ENCODE peak calls at places on chromosomes 1 and 21, in nine cellular contexts. U is lung, F is mammary epithelial cell, A is left ventricle myocardium inferior, C is fibroblast of mammary gland, Y is kidney epithelial cell, T is tibial artery, M is BE2C, B is foreskin fibroblast. Z is an unnamed sample.

GRCh38 chr1:235515844-235516512 is 11.7 kb upstream of the B3GALNT2 start:
- DNase-seq in U (no peak), F (no peak), A (no peak), C (no peak), Y (no peak), T (no peak), M (no peak), B (no peak), Z (no peak)

GRCh38 chr1:45752441-45753052 is 2.1 kb upstream of the IPP start:
- DNase-seq in U (no peak), F (peak; percentile 40), A (no peak), C (peak; percentile 45), Y (no peak), T (no peak), M (no peak), B (peak; percentile 65), Z (peak; percentile 37)

GRCh38 chr1:233569636-233570035 is 44.3 kb upstream of the KCNK1 start:
- DNase-seq in U (no peak), F (peak; percentile 8), A (no peak), C (peak; percentile 27), Y (no peak), T (no peak), M (no peak), B (peak; percentile 8), Z (peak; percentile 36)

GRCh38 chr1:64765826-64766225 is 21.0 kb downstream of the RAVER2 start:
- DNase-seq in U (no peak), F (no peak), A (no peak), C (no peak), Y (no peak), T (no peak), M (no peak), B (no peak), Z (no peak)

GRCh38 chr1:68232354-68233148 is at the start of gene WLS:
- DNase-seq in U (peak; percentile 73), F (peak; percentile 70), A (peak; percentile 82), C (peak; percentile 78), Y (no peak), T (peak; percentile 90), M (peak; percentile 74), B (peak; percentile 93), Z (peak; percentile 80)

GRCh38 chr1:155531624-155532023 is 31.0 kb downstream of the ASH1L start:
- DNase-seq in U (no peak), F (no peak), A (no peak), C (no peak), Y (no peak), T (no peak), M (no peak), B (no peak), Z (peak; percentile 68)

GRCh38 chr1:64474639-64475038 is 4.7 kb downstream of the CACHD1 start:
- DNase-seq in U (peak; percentile 65), F (peak; percentile 43), A (peak; percentile 53), C (no peak), Y (no peak), T (peak; percentile 68), M (peak; percentile 66), B (peak; percentile 65), Z (peak; percentile 13)

GRCh38 chr1:173870252-173871075 is 2.3 kb downstream of the ZBTB37 start:
- DNase-seq in U (no peak), F (no peak), A (no peak), C (no peak), Y (no peak), T (no peak), M (peak; percentile 31), B (no peak), Z (no peak)

GRCh38 chr1:41810446-41810845 is 108.3 kb downstream of the HIVEP3 start:
- DNase-seq in U (no peak), F (peak; percentile 27), A (no peak), C (peak; percentile 55), Y (no peak), T (no peak), M (no peak), B (peak; percentile 72), Z (peak; percentile 67)

GRCh38 chr21:26461500-26461899 is 111.6 kb downstream of the CYYR1 start:
- DNase-seq in U (no peak), F (peak; percentile 21), A (no peak), C (no peak), Y (no peak), T (no peak), M (no peak), B (no peak), Z (no peak)

GRCh38 chr1:94654031-94654430 is 112.5 kb upstream of the F3 start:
- DNase-seq in U (peak; percentile 29), F (peak; percentile 65), A (no peak), C (no peak), Y (peak; percentile 77), T (no peak), M (no peak), B (peak; percentile 41), Z (no peak)

GRCh38 chr1:93056214-93056613 is 22.9 kb upstream of the MTF2 start:
- DNase-seq in U (no peak), F (peak; percentile 32), A (no peak), C (peak; percentile 47), Y (no peak), T (no peak), M (no peak), B (peak; percentile 64), Z (peak; percentile 43)

DNA sequence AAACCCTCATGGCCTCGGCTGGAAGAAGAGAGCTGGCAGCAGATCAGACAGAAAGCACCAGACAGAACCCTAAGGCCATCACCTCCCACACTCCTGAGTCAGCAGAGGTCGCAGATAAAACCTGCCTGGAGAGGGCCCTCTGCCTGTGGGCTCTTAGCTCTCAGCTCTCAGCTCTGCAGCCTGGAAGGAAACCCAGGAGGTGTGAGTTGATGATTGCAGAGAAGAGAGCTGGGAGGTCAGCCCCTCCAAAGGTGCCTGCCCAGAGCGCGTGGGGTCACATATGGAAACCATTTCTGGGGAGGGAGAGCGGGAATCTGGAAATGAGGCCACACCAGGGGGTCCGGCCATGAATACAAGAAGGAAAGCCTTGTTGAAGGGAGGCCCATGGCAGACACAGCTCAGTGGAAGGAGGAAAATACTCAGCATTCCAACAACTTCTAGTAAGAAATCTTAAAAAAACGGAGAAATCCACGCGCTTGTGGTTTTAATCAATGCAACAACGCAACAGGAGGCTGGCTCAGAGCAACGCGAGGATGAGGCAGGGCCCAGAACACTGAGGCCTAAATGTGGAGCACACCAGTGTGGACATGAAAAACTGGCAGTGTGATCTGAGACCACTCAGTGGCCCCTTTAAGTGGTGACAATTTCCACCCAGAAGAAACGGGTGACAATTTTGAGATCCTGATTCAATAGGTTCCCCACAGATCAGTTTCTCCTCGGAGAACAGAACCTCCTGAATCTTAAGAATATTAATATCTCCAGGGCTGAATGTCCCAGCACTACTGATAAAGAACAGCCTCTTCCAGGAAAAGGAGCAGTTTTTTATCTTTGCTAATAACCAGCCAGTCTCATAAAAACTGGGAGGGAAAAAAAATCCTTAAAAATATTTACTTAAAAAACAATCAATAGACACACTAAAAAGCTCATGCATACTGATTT is 45.7 kb downstream of the PSMG1 start:
- DNase-seq in U (no peak), F (peak; percentile 51), A (no peak), C (peak; percentile 25), Y (no peak), T (no peak), M (peak; percentile 51), B (peak; percentile 74), Z (peak; percentile 63)
- TF ChIP-seq CTCF in U (no peak), F (peak; percentile 10), A (no peak), C (no peak), Y (no peak), T (no peak), M (peak; percentile 25), B (no peak), Z (no peak)

GRCh38 chr1:97094257-97094972 is 372.8 kb downstream of the PTBP2 start:
- DNase-seq in U (no peak), F (peak; percentile 89), A (no peak), C (peak; percentile 60), Y (peak; percentile 28), T (no peak), M (no peak), B (peak; percentile 74), Z (peak; percentile 96)
- H3K4me3 ChIP-seq in U (no peak overlapping the region), F (no peak overlapping the region), A (no peak overlapping the region), C (no peak overlapping the region), Y (no peak overlapping the region), T (no peak overlapping the region), M (no peak overlapping the region), B (no peak overlapping the region), Z (no peak overlapping the region)

GRCh38 chr1:210291786-210292275 is 36.9 kb upstream of the HHAT start:
- DNase-seq in U (no peak), F (no peak), A (no peak), C (peak; percentile 86), Y (no peak), T (no peak), M (no peak), B (peak; percentile 91), Z (peak; percentile 87)

GRCh38 chr1:210294991-210295773 is 33.5 kb upstream of the HHAT start:
- DNase-seq in U (no peak), F (peak; percentile 4), A (peak; percentile 69), C (peak; percentile 55), Y (no peak), T (no peak), M (peak; percentile 83), B (peak; percentile 83), Z (peak; percentile 43)

GRCh38 chr1:210293191-210293607 is 35.5 kb upstream of the HHAT start:
- DNase-seq in U (peak; percentile 36), F (no peak), A (peak; percentile 76), C (peak; percentile 95), Y (no peak), T (peak; percentile 88), M (no peak), B (peak; percentile 87), Z (peak; percentile 100)

GRCh38 chr1:210291088-210291487 is 37.6 kb upstream of the HHAT start:
- DNase-seq in U (no peak), F (no peak), A (no peak), C (no peak), Y (no peak), T (no peak), M (no peak), B (peak; percentile 17), Z (no peak)

GRCh38 chr1:210292276-210292851 is 36.3 kb upstream of the HHAT start:
- DNase-seq in U (peak; percentile 79), F (peak; percentile 26), A (peak; percentile 64), C (no peak), Y (no peak), T (peak; percentile 79), M (peak; percentile 82), B (peak; percentile 81), Z (no peak)
- TF ChIP-seq CTCF in U (no peak), F (no peak), A (peak; percentile 54), C (no peak), Y (peak; percentile 37), T (no peak), M (peak; percentile 42), B (peak; percentile 25), Z (no peak)

DNA sequence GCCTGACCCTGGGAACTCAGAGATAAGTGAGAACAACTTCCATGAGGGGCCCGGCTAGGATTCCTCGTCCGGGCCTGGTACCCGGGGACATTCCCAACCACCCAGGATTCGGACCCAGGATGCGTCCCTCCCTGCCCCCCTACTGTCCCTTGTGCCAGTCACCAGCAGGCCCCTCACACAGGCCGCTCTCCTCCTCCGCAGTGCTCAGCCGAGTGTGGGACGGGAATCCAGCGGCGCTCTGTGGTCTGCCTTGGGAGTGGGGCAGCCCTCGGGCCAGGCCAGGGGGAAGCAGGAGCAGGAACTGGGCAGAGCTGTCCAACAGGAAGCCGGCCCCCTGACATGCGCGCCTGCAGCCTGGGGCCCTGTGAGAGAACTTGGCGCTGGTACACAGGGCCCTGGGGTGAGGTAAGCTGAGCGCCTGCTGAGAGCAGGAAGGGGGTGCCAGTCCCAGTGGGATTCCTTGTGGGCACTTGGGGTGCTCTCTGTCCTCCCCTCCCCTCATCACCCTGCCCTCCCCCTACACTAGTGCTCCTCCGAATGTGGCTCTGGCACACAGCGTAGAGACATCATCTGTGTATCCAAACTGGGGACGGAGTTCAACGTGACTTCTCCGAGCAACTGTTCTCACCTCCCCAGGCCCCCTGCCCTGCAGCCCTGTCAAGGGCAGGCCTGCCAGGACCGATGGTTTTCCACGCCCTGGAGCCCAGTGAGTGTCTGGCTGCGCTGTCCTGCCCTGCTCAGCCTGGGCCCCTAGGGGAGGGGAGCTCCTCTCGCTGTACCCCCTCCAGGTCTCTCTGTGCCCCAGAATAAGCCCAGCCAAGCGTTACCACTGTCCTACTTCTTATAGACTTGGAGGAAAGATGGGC is 9.8 kb downstream of the ADAMTSL4 start:
- DNase-seq in U (no peak), F (no peak), A (peak; percentile 54), C (peak; percentile 67), Y (no peak), T (peak; percentile 84), M (no peak), B (peak; percentile 25), Z (no peak)
- H3K4me3 ChIP-seq in U (no peak overlapping the region), F (no peak overlapping the region), A (peak overlapping the region; percentile 64), C (peak overlapping the region; percentile 29), Y (no peak overlapping the region), T (peak overlapping the region; percentile 16), M (no peak overlapping the region), B (no peak overlapping the region), Z (peak overlapping the region; percentile 28)

Z was measured in fibroblast of the aortic adventitia.